ENCODE peak calls at places on chromosomes 1 and 21, in four cellular contexts. V, R, N and H are unnamed samples.

GRCh38 chr1:14924012-14924452 is 229.5 kb upstream of the TMEM51 start:
- DNase-seq in V (no peak), R (peak; percentile 81), N (peak; percentile 80), H (peak; percentile 35)

GRCh38 chr21:35017256-35017655 is 31.8 kb downstream of the RUNX1 start:
- DNase-seq in V (no peak), R (no peak), N (no peak), H (no peak)

GRCh38 chr1:205547932-205548827 is 43.7 kb downstream of the CDK18 start:
- DNase-seq in V (no peak), R (no peak), N (no peak), H (no peak)

GRCh38 chr21:41381731-41382130 is 19.9 kb downstream of the MX2 start:
- DNase-seq in V (no peak), R (no peak), N (no peak), H (no peak)

GRCh38 chr1:16212251-16212961 is at the start of gene ARHGEF19:
- DNase-seq in V (peak; percentile 41), R (no peak), N (peak; percentile 73), H (no peak)

GRCh38 chr1:176829261-176829976 is 335.1 kb downstream of the ASTN1 start:
- DNase-seq in V (no peak), R (no peak), N (no peak), H (no peak)

GRCh38 chr1:185058886-185059285 is 13.5 kb downstream of the RNF2 start:
- DNase-seq in V (no peak), R (no peak), N (no peak), H (no peak)

GRCh38 chr1:19484793-19485361 is 462 bp downstream of the CAPZB start:
- DNase-seq in V (no peak), R (peak; percentile 56), N (no peak), H (peak; percentile 47)

DNA sequence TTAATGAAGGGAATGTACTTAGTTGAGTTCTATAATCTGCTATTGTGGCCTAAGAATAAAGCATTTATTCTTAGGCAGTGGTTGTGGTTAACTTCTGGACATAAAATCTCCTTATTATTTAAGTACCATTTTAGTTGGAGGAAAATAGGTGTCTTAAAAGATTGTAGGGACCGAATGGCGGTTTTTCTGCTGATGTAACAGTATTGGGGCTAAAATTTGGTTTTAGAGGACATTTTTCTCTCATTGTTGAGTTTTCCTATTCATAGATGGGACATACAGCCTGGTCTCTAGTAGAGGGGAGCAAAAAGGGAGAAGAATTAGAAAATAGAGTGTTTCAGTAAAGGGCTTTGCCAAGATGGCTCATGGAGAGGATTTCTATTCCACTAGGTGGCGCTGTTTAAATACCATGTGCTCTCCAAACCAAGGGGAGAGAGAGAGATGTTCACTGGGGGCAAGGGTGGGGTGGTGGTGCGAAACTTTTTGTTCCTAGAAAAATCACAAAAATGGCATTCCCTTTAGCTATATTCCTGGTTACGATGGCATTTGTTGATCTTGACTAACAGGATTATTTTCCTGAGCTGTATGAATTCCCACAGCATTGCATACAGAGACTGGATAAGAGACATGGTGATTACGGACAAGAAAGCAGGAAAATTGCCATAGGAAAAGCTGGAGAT is 18.3 kb upstream of the FCGR2A start:
- DNase-seq in V (peak; percentile 58), R (peak; percentile 80), N (no peak), H (no peak)
- TF ChIP-seq CTCF in V (peak; percentile 71), R (peak; percentile 70), N (peak; percentile 79), H (peak; percentile 68)

DNA sequence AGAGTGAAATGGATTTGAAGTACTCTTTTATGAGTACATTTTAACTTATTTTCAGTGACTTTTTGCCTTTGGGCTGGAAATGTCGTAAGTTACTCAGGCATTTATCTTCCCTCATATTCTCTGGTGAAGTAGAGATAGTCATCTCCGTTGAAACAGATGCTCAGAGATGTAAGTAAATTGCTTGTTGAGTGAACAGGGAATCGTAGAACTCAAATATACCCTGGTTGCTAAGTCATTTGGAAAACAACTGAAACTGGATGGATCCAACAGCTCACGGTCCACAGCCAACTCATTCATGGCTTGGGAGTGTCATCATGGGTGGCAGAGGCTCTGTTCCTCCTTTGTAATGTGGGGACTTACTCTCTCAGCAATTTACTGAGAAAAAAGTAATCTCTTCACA is 107.2 kb downstream of the LEPR start:
- DNase-seq in V (no peak), R (no peak), N (no peak), H (no peak)
- H3K36me3 ChIP-seq in V (no peaks in the 10 kb centered on the region), R (no peaks in the 10 kb centered on the region), N (no peaks in the 10 kb centered on the region), H (no peaks in the 10 kb centered on the region)

GRCh38 chr1:223835754-223836153 is 10.0 kb downstream of the TP53BP2 start:
- DNase-seq in V (no peak), R (no peak), N (no peak), H (no peak)

GRCh38 chr1:223836586-223836985 is 9.2 kb downstream of the TP53BP2 start:
- DNase-seq in V (peak; percentile 36), R (no peak), N (no peak), H (no peak)

GRCh38 chr1:223833948-223834347 is 11.8 kb downstream of the TP53BP2 start:
- DNase-seq in V (no peak), R (no peak), N (no peak), H (no peak)

GRCh38 chr1:223832637-223832943 is 13.2 kb downstream of the TP53BP2 start:
- DNase-seq in V (no peak), R (peak; percentile 36), N (no peak), H (no peak)

DNA sequence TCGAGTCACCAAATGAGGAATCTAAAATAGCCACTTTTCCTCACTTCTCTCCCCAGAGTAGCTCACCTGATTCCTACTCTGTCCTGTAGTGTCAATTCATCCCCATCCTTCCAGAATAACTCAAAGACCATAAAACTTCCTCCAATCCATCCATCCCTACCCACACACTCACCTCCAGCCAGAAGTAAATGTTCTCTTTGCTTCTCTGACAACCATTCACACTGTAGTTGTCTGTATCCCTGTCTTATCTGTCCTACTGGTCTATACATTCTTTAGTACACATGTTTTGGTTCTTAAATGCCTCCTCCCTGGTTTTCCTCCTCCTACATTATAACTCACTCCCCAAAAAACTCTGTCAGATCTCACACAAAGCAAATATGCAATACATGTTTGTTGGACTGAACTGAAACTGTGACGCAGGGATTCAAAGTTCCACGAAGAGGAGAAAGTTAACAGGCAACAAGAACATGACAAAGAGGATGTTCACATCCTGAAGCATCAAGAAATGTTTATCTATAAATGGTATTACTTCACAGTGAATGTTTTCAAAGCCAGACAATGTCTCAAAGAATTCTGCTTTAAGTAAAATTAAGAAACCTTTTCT is 11.0 kb downstream of the TP53BP2 start:
- DNase-seq in V (peak; percentile 36), R (no peak), N (no peak), H (no peak)
- H3K4me3 ChIP-seq in V (no peak overlapping the region), R (no peak overlapping the region), N (no peak overlapping the region), H (no peak overlapping the region)

GRCh38 chr1:34602907-34603306 is 151.9 kb upstream of the GJB5 start:
- DNase-seq in V (no peak), R (no peak), N (no peak), H (no peak)

GRCh38 chr1:34603594-34603993 is 151.3 kb upstream of the GJB5 start:
- DNase-seq in V (no peak), R (no peak), N (no peak), H (no peak)

DNA sequence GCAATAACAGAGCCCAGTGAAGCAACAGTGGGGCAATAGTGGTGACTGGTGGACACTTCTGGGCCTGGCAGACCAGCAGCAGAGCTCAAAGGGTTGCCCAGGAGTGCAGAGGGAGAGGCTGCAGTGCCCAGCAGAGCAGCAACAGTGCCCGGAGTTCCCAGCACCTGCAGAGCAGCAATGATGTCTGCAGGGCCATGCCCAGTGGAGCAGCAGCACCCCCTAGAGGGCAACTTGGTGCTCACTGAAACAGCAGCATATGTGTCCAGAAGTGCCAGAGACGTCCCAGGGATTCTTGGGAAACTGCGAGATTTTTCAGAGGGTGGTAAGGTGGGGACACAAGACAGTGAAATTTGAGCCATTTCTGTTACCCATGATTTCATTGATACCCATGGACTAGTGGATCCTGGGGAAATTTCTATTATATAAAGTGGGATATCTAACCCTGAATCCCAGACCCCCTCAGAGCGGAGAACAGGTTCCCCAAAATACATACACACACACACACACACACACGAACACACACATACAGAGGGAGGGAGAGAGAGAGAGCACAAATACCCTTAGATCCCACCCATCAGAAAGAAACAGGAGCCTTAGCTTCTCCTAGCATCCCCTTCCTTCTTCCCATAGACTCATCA is 156.9 kb upstream of the GJB5 start:
- DNase-seq in V (peak; percentile 48), R (peak; percentile 84), N (peak; percentile 92), H (peak; percentile 24)
- TF ChIP-seq CTCF in V (peak; percentile 97), R (peak; percentile 69), N (peak; percentile 67), H (peak; percentile 96)

GRCh38 chr21:37074546-37074945 is 1.5 kb downstream of the TTC3 start:
- DNase-seq in V (no peak), R (no peak), N (no peak), H (no peak)

GRCh38 chr21:37072239-37072987 is 458 bp downstream of the PIGP start:
- DNase-seq in V (peak; percentile 54), R (no peak), N (peak; percentile 82), H (no peak)

GRCh38 chr21:37074195-37074510 is 1.1 kb downstream of the TTC3 start:
- DNase-seq in V (no peak), R (no peak), N (peak; percentile 74), H (no peak)

GRCh38 chr21:37072988-37073416 is at the start of the genes PIGP and TTC3:
- DNase-seq in V (peak; percentile 79), R (peak; percentile 96), N (peak; percentile 100), H (peak; percentile 98)

GRCh38 chr21:37073417-37074194 is 552 bp downstream of the TTC3 start:
- DNase-seq in V (no peak), R (peak; percentile 28), N (peak; percentile 81), H (peak; percentile 83)
- H3K36me3 ChIP-seq in V (peaks cover 3% of the 10 kb centered on the region), R (no peaks in the 10 kb centered on the region), N (no peaks in the 10 kb centered on the region), H (no peaks in the 10 kb centered on the region)

DNA sequence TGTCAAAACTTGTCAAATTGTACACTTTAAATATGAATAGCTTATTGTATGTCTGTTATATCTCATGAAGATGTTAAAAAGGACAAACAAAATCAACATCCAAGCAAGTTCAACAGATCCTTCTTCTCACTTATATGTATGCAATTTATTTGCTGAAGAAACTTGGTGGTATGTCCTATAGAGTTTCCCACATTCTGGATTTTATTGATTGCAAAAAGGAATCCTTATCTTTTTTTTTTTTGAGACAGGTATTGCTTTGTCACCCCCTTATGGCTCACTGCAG is 5.6 kb upstream of the RABGAP1L start:
- DNase-seq in V (no peak), R (no peak), N (no peak), H (no peak)
- H3K4me3 ChIP-seq in V (no peak overlapping the region), R (no peak overlapping the region), N (no peak overlapping the region), H (no peak overlapping the region)

GRCh38 chr1:203126151-203126865 is 1.2 kb upstream of the ADORA1 start:
- DNase-seq in V (peak; percentile 15), R (peak; percentile 57), N (no peak), H (no peak)
- TF ChIP-seq CTCF in V (peak; percentile 44), R (peak; percentile 64), N (no peak), H (peak; percentile 36)